ENCODE peak calls at places on chromosomes 13 and 19, in six cellular contexts. M is keratinocyte; N is tibial nerve; L is Caco-2; B is CD4-positive, CD25-positive, alpha-beta regulatory T cell; T is PC-3. A is an unnamed sample. For H3K9me3, the result is how much of the 10 kb centered on the place peaks cover.

GRCh38 chr19:48512504-48513288 is 1.1 kb upstream of the LMTK3 start:
- DNase-seq in B (no peak), T (no peak), L (no peak), M (no peak), N (no peak), A (no peak)

GRCh38 chr19:7772752-7773291 is 9.8 kb downstream of the CLEC4M start:
- DNase-seq in B (no peak), L (no peak), T (no peak), N (no peak), M (peak), A (no peak)

GRCh38 chr19:35292986-35293732 is 1.2 kb downstream of the MAG start:
- DNase-seq in N (no peak), L (no peak), B (no peak), T (no peak), M (no peak), A (no peak)

GRCh38 chr13:57740719-57741118 is 109.2 kb downstream of the PCDH17 start:
- DNase-seq in T (no peak), B (no peak), L (no peak), M (no peak), N (no peak), A (no peak)

GRCh38 chr19:11061951-11062350 is 27.3 kb upstream of the LDLR start:
- DNase-seq in N (no peak), B (no peak), M (no peak), T (no peak), L (no peak), A (no peak)

GRCh38 chr13:46113596-46113995 is 8.8 kb upstream of the CPB2 start:
- DNase-seq in N (no peak), L (no peak), B (no peak), T (peak), M (no peak), A (no peak)

GRCh38 chr13:29901714-29902631 is 51.6 kb upstream of the UBL3 start:
- DNase-seq in N (peak), L (peak), B (peak), M (no peak), T (peak), A (no peak)

GRCh38 chr13:104868806-104869205 is 1666.7 kb downstream of the EFNB2 start:
- DNase-seq in M (no peak), N (no peak), T (no peak), B (no peak), L (no peak), A (no peak)

GRCh38 chr13:23509781-23510543 is 60.2 kb upstream of the TNFRSF19 start:
- DNase-seq in B (no peak), M (no peak), T (peak), N (no peak), L (no peak), A (no peak)

GRCh38 chr19:3046621-3047306 is 15.5 kb downstream of the TLE5 start:
- DNase-seq in T (no peak), N (peak), M (no peak), B (no peak), L (no peak), A (no peak)

DNA sequence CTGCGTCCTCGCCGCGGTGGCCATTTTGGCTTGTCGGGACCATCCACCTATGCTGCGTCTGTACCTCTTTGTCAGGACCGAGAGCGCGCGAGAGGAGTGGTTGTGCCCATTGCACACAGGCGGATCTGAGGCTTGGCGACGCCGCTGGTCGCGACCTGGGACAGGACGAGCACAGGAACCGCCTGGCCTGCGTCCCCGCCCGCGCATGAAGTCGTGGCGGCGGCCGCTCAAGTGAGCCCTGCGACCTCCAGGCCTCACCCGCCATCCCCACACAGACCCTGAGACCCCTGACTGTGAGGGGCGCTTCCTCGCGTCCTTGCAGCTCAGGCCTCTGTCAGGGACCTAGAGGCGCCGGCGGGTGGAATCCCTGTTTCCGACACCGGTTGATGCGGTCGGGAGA is 16.8 kb downstream of the ZNF586 start:
- DNase-seq in N (no peak), T (no peak), M (no peak), B (no peak), L (no peak), A (no peak)
- H3K9me3 ChIP-seq in N (half or more), T (under half), M (under half), B (under half), L (under half), A (under half)

GRCh38 chr13:28410096-28410495 is 84.8 kb downstream of the FLT1 start:
- DNase-seq in L (no peak), N (no peak), B (no peak), M (no peak), T (no peak), A (no peak)
- H3K9me3 ChIP-seq in L (under half), N (under half), B (under half), M (under half), T (under half), A (under half)

GRCh38 chr19:17988161-17988560 is 19.8 kb upstream of the ARRDC2 start:
- DNase-seq in M (no peak), L (no peak), T (no peak), B (no peak), N (no peak), A (no peak)
- H3K9me3 ChIP-seq in M (under half), L (under half), T (under half), B (under half), N (under half), A (under half)

GRCh38 chr19:46697142-46697960 is 19.6 kb downstream of the PRKD2 start:
- DNase-seq in B (no peak), T (no peak), L (peak), M (peak), N (peak), A (no peak)
- H3K9me3 ChIP-seq in B (under half), T (under half), L (under half), M (under half), N (under half), A (under half)

GRCh38 chr13:114315074-114315785 is 927 bp downstream of the CHAMP1 start:
- DNase-seq in M (no peak), T (no peak), B (peak), N (no peak), L (no peak), A (no peak)

GRCh38 chr13:114311908-114312307 is 2.4 kb upstream of the CHAMP1 start:
- DNase-seq in L (no peak), B (no peak), N (no peak), M (no peak), T (no peak), A (no peak)

GRCh38 chr13:114314074-114314912 is at the start of gene CHAMP1:
- DNase-seq in T (peak), N (peak), B (peak), L (peak), M (peak), A (peak)

GRCh38 chr13:114311387-114311786 is 2.9 kb upstream of the CHAMP1 start:
- DNase-seq in T (no peak), N (no peak), M (no peak), L (no peak), B (no peak), A (no peak)

DNA sequence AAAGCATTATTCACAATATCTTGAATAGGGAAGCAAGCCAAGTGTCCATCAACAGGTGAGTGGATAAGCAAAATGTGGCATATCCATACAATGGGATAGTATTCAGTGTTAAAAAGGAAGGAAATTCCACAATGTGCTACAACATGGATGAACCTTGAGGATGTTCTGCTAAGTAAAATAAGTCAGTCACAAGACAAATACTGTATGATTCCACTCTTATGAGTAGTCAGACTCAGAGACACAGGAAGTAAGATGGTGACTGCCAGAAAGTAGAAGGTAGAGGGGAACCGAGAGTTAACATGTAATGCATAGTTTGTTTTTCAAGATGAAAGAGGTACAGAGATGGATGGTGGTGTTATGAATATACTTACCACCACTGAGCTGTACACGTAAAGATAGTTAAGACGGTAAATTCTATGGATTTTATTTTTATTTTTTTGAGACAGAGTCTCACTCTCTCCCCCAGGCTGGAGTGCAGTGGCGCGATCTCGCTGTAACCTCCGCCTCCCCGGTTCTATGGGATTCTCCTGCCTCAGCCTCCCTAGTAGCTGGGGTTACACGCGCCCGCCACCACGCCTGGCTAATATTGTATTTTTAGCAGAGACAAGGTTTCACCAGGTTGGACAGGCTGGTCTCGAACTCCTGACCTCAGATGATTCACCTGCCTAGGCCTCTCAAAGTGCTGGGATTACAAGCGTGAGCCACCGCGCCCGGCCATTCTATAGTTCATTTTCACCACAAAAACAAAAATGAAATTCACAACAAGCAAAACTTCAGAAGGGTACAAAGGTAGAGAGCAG is 1.0 kb upstream of the CHAMP1 start:
- DNase-seq in N (no peak), B (peak), T (peak), M (no peak), L (no peak), A (no peak)
- H3K9me3 ChIP-seq in N (under half), B (under half), T (under half), M (under half), L (under half), A (under half)

DNA sequence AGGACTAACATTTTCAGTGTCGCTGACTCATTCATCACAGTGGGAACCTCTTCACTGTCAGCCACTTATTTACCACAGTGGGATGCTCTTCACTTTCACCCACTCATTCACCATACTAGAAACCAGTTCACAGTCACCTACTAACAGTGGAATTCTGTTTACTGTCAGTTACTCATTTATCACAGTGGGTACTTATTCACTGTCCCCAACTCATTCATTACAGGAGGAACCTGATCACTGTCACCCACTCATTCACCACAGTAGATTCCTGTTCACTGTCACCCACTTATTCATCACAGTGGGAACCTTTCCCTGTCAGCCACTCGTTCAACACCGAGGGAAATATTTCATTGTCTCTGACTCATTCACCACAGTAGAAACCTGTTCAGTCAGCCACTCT is 10.1 kb upstream of the ZNF85 start:
- DNase-seq in M (no peak), B (no peak), L (no peak), N (no peak), T (peak), A (no peak)
- H3K9me3 ChIP-seq in M (under half), B (under half), L (under half), N (under half), T (under half), A (under half)

GRCh38 chr19:55866521-55866920 is 30.2 kb downstream of the NLRP4 start:
- DNase-seq in L (no peak), N (no peak), M (no peak), B (no peak), T (no peak), A (no peak)
- H3K9me3 ChIP-seq in L (under half), N (under half), M (under half), B (under half), T (under half), A (under half)

DNA sequence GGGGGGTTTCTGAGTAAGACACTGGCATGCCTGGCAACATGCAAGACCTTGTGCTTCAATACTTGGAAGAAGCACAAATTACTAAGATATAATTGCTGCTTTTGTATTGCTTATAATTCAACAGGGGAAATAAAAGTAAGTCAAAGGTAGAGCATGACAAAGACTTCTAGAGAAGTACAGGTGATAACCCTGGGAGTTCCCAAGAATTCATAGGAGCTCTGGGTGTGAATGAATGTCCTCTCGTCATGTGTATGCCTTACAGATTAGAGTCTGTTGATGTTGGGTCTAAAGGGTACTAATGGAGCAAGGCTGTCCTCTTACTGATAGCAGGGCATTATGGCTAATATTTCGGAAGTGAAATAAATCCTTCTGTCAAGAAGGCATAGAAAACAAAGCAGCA is 7.6 kb upstream of the ZNF461 start:
- DNase-seq in M (no peak), L (no peak), N (no peak), T (no peak), B (no peak), A (no peak)
- H3K9me3 ChIP-seq in M (under half), L (under half), N (half or more), T (under half), B (half or more), A (under half)

DNA sequence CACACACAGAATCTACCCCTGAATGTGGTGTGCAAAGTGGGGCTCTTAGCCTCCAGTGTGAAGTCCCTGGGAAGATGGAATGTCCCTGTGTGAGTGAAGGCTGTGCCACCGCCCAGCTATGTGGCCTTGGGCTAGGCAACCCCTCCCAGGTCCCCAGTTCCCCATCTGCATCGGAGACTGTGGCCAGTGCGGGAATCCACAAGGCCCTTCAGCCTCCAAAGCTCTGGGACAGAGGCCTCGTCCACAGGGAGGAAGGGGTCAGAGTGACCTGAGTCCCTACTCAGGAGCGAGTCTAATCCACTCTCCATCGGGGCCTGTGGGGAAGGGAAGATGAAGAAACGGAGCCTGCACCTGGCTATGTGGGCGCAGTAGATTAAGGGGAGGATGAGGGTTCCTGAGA is 19.3 kb upstream of the KIR3DL3 start:
- DNase-seq in N (no peak), B (no peak), L (no peak), M (no peak), T (no peak), A (no peak)
- H3K9me3 ChIP-seq in N (under half), B (under half), L (under half), M (under half), T (under half), A (under half)